ENCODE peak calls at places on chromosomes 4 and X, in six cellular contexts. X is prostate gland, R is dorsolateral prefrontal cortex, Z is fibroblast of lung, P is pancreas, H is HCT116. T is an unnamed sample.

GRCh38 chr4:76822294-76822693 is 75.7 kb downstream of the SOWAHB start:
- DNase-seq in X (no peak), R (no peak), Z (no peak), P (no peak), H (no peak), T (no peak)

GRCh38 chr4:13783800-13784411 is 156.4 kb upstream of the BOD1L1 start:
- DNase-seq in X (no peak), R (peak), Z (no peak), P (no peak), H (no peak), T (no peak)

GRCh38 chr4:81607947-81608346 is 136.2 kb upstream of the RASGEF1B start:
- DNase-seq in X (no peak), R (no peak), Z (no peak), P (no peak), H (no peak), T (no peak)

GRCh38 chr4:144179152-144179739 is 38.7 kb upstream of the GYPA start:
- DNase-seq in X (no peak), R (no peak), Z (no peak), P (no peak), H (no peak), T (no peak)

GRCh38 chr4:15003441-15003890 is 1.2 kb downstream of the CPEB2 start:
- DNase-seq in X (peak), R (no peak), Z (no peak), P (peak), H (no peak), T (no peak)

GRCh38 chr4:123706961-123707360 is 310.4 kb downstream of the SPRY1 start:
- DNase-seq in X (no peak), R (no peak), Z (no peak), P (no peak), H (no peak), T (no peak)

GRCh38 chr4:61462451-61463326 is 262.6 kb downstream of the ADGRL3 start:
- DNase-seq in X (no peak), R (no peak), Z (peak), P (no peak), H (no peak), T (no peak)

GRCh38 chr4:992297-993110 is 700 bp downstream of the SLC26A1 start:
- DNase-seq in X (no peak), R (no peak), Z (no peak), P (peak), H (no peak), T (no peak)

GRCh38 chrX:91434351-91435168 is at the start of gene PABPC5:
- DNase-seq in X (peak), R (peak), Z (peak), P (peak), H (no peak), T (peak)

GRCh38 chr4:121973791-121974190 is 21.9 kb upstream of the TRPC3 start:
- DNase-seq in X (no peak), R (no peak), Z (peak), P (no peak), H (no peak), T (no peak)

GRCh38 chr4:6046526-6047129 is 28.4 kb upstream of the C4orf50 start:
- DNase-seq in X (no peak), R (no peak), Z (no peak), P (no peak), H (no peak), T (no peak)

GRCh38 chrX:141176586-141177451 is at the start of gene LDOC1:
- DNase-seq in X (peak), R (peak), Z (peak), P (peak), H (no peak), T (peak)

GRCh38 chr4:82710202-82710929 is 88.2 kb downstream of the SCD5 start:
- DNase-seq in X (no peak), R (peak), Z (no peak), P (no peak), H (no peak), T (no peak)

GRCh38 chr4:99058228-99058627 is 30.4 kb downstream of the ADH5 start:
- DNase-seq in X (no peak), R (no peak), Z (no peak), P (no peak), H (no peak), T (no peak)

GRCh38 chr4:134201216-134202098 is at the start of gene PABPC4L:
- DNase-seq in X (peak), R (no peak), Z (peak), P (peak), H (no peak), T (peak)

GRCh38 chr4:163693211-163693610 is 198.7 kb downstream of the TMA16 start:
- DNase-seq in X (no peak), R (no peak), Z (peak), P (no peak), H (no peak), T (peak)

GRCh38 chrX:9906919-9907318 is 60.2 kb upstream of the CLDN34 start:
- DNase-seq in X (no peak), R (no peak), Z (no peak), P (no peak), H (no peak), T (no peak)

GRCh38 chr4:55358668-55359067 is 12.6 kb downstream of the SRD5A3 start:
- DNase-seq in X (no peak), R (no peak), Z (peak), P (no peak), H (peak), T (no peak)

GRCh38 chr4:48635310-48635709 is 144.8 kb downstream of the FRYL start:
- DNase-seq in X (no peak), R (no peak), Z (peak), P (no peak), H (peak), T (no peak)

GRCh38 chrX:96689951-96690350 is 5.3 kb downstream of the DIAPH2 start:
- DNase-seq in X (no peak), R (no peak), Z (peak), P (no peak), H (no peak), T (no peak)

GRCh38 chr4:53127365-53127764 is 238.5 kb downstream of the SCFD2 start:
- DNase-seq in X (no peak), R (no peak), Z (no peak), P (no peak), H (no peak), T (no peak)

GRCh38 chr4:2793578-2793919 is 664 bp downstream of the SH3BP2 start:
- DNase-seq in X (no peak), R (no peak), Z (peak), P (no peak), H (peak), T (no peak)

GRCh38 chr4:176498857-176499256 is 179.1 kb downstream of the SPCS3 start:
- DNase-seq in X (no peak), R (no peak), Z (peak), P (no peak), H (no peak), T (no peak)

GRCh38 chr4:99612281-99612680 is 37.7 kb downstream of the MTTP start:
- DNase-seq in X (no peak), R (no peak), Z (no peak), P (no peak), H (no peak), T (no peak)

GRCh38 chr4:119692001-119692400 is 63.4 kb upstream of the PDE5A start:
- DNase-seq in X (no peak), R (no peak), Z (peak), P (no peak), H (no peak), T (no peak)

GRCh38 chrX:148228521-148228920 is 247.4 kb downstream of the FMR1NB start:
- DNase-seq in X (no peak), R (no peak), Z (no peak), P (no peak), H (no peak), T (no peak)

GRCh38 chr4:1043658-1044468 is 32.4 kb downstream of the FGFRL1 start:
- DNase-seq in X (no peak), R (peak), Z (peak), P (peak), H (peak), T (peak)

GRCh38 chr4:101187837-101188236 is 159.5 kb downstream of the PPP3CA start:
- DNase-seq in X (no peak), R (no peak), Z (peak), P (no peak), H (no peak), T (no peak)

GRCh38 chr4:101183224-101183623 is 164.1 kb downstream of the PPP3CA start:
- DNase-seq in X (no peak), R (no peak), Z (no peak), P (no peak), H (no peak), T (no peak)

GRCh38 chr4:101186558-101187184 is 160.7 kb downstream of the PPP3CA start:
- DNase-seq in X (no peak), R (no peak), Z (no peak), P (no peak), H (no peak), T (no peak)

GRCh38 chr4:101184668-101185067 is 162.7 kb downstream of the PPP3CA start:
- DNase-seq in X (no peak), R (no peak), Z (no peak), P (no peak), H (no peak), T (no peak)

DNA sequence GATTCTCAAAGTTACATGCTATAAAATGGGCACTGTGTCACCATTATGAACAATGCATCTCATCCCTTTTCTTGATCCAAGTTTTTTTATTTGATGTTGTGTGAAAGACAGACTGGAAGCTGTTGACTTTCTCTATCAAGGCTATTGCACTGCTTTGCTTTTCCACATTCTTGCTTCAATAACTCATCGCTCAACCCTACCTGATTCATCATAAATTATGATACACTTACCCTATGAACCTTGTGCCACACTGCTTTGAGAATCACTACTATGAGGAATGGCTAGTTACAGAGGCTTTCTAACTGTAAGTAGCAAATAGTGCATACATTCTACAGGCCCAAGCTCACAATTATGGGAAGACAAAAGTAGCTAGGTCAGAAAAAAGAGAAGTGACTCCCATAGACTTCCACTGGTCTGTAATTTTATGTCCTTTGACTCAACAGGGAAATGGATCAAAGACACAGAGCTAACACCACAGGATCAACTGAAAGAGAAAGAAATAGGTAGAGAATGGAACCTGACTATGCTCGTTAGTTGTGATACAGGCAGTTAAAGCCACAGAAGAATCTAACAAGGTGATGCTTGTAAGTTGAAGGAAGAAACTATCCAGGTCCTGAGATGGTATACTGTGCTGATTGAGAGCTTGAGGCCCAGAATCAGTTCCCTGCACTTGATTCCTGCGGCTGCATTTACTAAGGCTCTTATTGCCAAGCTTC is 163.5 kb downstream of the PPP3CA start:
- DNase-seq in X (no peak), R (no peak), Z (no peak), P (no peak), H (no peak), T (no peak)
- H3K27ac ChIP-seq in X (no peak), R (no peak), Z (no peak), P (no peak), H (peak), T (no peak)

GRCh38 chr4:93786149-93786548 is 42.4 kb upstream of the ATOH1 start:
- DNase-seq in X (no peak), R (no peak), Z (no peak), P (no peak), H (no peak), T (no peak)

GRCh38 chr4:93791570-93792195 is 36.9 kb upstream of the ATOH1 start:
- DNase-seq in X (peak), R (peak), Z (peak), P (peak), H (peak), T (peak)

GRCh38 chr4:93788712-93789111 is 39.8 kb upstream of the ATOH1 start:
- DNase-seq in X (no peak), R (no peak), Z (peak), P (no peak), H (peak), T (no peak)
- TF ChIP-seq CTCF in X (peak), R (peak), Z (peak), P (no peak), H (peak), T (peak)

GRCh38 chr4:147655639-147656038 is 28.3 kb downstream of the PRMT9 start:
- DNase-seq in X (no peak), R (no peak), Z (no peak), P (no peak), H (no peak), T (no peak)
- H3K27ac ChIP-seq in X (no peak), R (no peak), Z (no peak), P (no peak), H (no peak), T (no peak)

DNA sequence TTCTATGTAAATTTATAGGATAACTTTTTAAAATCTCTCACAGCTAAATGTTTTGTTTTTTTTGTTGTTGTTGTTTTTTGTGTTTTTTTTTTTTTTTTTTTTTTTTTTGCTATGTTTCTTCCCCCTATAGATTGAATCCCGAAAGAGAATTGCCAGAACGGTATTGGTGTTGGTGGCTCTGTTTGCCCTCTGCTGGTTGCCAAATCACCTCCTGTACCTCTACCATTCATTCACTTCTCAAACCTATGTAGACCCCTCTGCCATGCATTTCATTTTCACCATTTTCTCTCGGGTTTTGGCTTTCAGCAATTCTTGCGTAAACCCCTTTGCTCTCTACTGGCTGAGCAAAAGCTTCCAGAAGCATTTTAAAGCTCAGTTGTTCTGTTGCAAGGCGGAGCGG is 4.1 kb downstream of the BRS3 start:
- DNase-seq in X (no peak), R (no peak), Z (no peak), P (no peak), H (no peak), T (no peak)
- TF ChIP-seq CTCF in X (no peak), R (no peak), Z (no peak), P (no peak), H (peak), T (no peak)

GRCh38 chrX:56728321-56728720 is 722 bp upstream of the NBDY start:
- DNase-seq in X (no peak), R (no peak), Z (peak), P (no peak), H (no peak), T (no peak)
- H3K27ac ChIP-seq in X (no peak), R (peak), Z (no peak), P (no peak), H (no peak), T (no peak)

GRCh38 chrX:125826080-125826479 is 340.0 kb downstream of the DCAF12L2 start:
- DNase-seq in X (no peak), R (no peak), Z (no peak), P (no peak), H (no peak), T (no peak)
- TF ChIP-seq CTCF in X (no peak), R (no peak), Z (no peak), P (no peak), H (no peak), T (no peak)

DNA sequence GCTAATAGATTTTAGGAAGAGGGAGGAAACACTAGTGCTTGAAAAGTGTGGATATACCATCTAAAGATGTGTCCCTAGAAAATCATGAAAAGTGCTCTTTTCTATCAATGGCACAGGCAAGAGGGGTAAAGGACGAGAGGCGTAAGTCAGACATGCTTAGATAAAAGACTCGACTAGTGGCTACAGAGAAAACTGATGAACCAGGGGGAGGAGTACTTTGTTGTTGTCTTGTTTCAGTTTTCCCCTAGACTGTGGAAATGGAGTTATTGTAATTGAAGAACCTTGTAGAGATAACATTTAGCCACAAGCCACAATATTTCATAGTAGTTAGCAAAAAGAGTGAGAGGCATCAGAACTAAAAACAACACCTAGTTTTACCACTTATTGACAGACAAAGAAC is 21.4 kb downstream of the GALNTL6 start:
- DNase-seq in X (no peak), R (no peak), Z (no peak), P (no peak), H (no peak), T (no peak)
- H3K27ac ChIP-seq in X (no peak), R (no peak), Z (no peak), P (no peak), H (no peak), T (no peak)

GRCh38 chr4:116664198-116664597 is 421.2 kb downstream of the TRAM1L1 start:
- DNase-seq in X (no peak), R (no peak), Z (no peak), P (no peak), H (no peak), T (no peak)
- TF ChIP-seq CTCF in X (no peak), R (no peak), Z (no peak), P (no peak), H (peak), T (no peak)

DNA sequence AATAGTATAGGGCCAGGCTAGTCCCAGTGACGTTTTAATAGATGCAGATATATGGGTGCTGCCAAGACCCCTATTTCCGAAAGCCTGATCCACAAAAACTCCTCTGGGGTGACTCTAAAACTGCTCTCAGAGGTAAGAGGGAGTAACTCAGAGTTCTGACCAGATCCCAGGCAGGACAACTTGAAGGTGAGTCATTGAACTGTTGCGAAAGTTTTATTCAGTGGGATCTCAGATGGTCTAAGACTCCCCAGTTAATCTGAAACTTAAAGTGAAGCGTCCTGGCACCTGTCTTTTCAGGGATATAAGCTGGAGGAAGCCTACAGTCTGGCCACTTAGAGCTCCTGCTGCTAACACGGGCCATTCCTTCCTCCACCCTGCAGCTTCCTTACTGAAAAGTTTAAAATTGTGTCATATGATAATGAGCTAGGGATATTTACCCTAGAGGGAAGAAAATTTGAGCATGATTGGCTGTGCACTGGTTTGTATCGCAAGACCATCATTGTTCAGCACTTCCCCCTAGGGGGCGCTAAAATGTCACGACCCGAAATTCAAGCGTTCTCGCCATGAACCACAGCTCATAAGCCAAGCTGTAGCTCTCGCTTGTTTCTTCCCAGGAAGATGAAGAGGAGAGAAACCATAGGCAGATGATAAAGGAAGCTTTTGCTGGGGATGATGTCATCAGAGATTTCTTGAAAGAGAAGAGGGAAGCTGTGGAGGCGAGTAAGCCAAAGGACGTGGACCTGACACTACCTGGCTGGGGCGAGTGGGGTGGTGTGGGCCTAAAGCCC is 19.5 kb downstream of the UTP14A start:
- DNase-seq in X (peak), R (peak), Z (peak), P (peak), H (peak), T (peak)
- H3K27ac ChIP-seq in X (no peak), R (no peak), Z (no peak), P (no peak), H (no peak), T (peak)